ENCODE peak calls at places on chromosomes 3 and 15, in seven cellular contexts. W, C, L, I, U, E and H are unnamed samples.
A peak's percentile ranks its signal among the peaks of the same experiment; 100 is the strongest.

GRCh38 chr3:88180398-88180999 is 30.7 kb downstream of the C3orf38 start:
- DNase-seq in W (no peak), C (no peak), L (peak; percentile 33), I (peak; percentile 53), U (no peak), E (no peak), H (no peak)

GRCh38 chr3:29937185-29937584 is 656.3 kb downstream of the RBMS3 start:
- DNase-seq in W (no peak), C (no peak), L (no peak), I (peak; percentile 23), U (no peak), E (no peak), H (no peak)

GRCh38 chr3:177144922-177145321 is 52.4 kb downstream of the TBL1XR1 start:
- DNase-seq in W (no peak), C (no peak), L (no peak), I (no peak), U (no peak), E (no peak), H (no peak)

GRCh38 chr3:142987080-142987700 is 14.2 kb upstream of the U2SURP start:
- DNase-seq in W (no peak), C (no peak), L (no peak), I (peak; percentile 62), U (no peak), E (no peak), H (no peak)

GRCh38 chr3:184154909-184155643 is at the start of gene DVL3:
- DNase-seq in W (peak; percentile 96), C (peak; percentile 38), L (no peak), I (peak; percentile 64), U (peak; percentile 57), E (peak; percentile 82), H (peak; percentile 84)

GRCh38 chr3:52211268-52211891 is 13.4 kb downstream of the ALAS1 start:
- DNase-seq in W (no peak), C (no peak), L (no peak), I (no peak), U (no peak), E (no peak), H (no peak)

GRCh38 chr3:169628567-169628966 is 34.9 kb downstream of the MECOM start:
- DNase-seq in W (no peak), C (no peak), L (no peak), I (no peak), U (no peak), E (no peak), H (no peak)

GRCh38 chr3:138329984-138330293 is 288 bp upstream of the NME9 start:
- DNase-seq in W (no peak), C (no peak), L (no peak), I (no peak), U (no peak), E (no peak), H (no peak)

GRCh38 chr15:60162911-60163310 is 158.8 kb downstream of the FOXB1 start:
- DNase-seq in W (no peak), C (no peak), L (no peak), I (no peak), U (no peak), E (no peak), H (peak; percentile 45)

GRCh38 chr15:59976480-59976879 is 27.6 kb upstream of the FOXB1 start:
- DNase-seq in W (no peak), C (peak; percentile 13), L (no peak), I (no peak), U (no peak), E (no peak), H (no peak)

GRCh38 chr3:14434105-14434504 is 31.7 kb downstream of the SLC6A6 start:
- DNase-seq in W (no peak), C (peak; percentile 20), L (no peak), I (peak; percentile 54), U (no peak), E (no peak), H (no peak)

GRCh38 chr3:136838641-136839555 is 20.0 kb downstream of the SLC35G2 start:
- DNase-seq in W (no peak), C (no peak), L (no peak), I (peak; percentile 74), U (no peak), E (no peak), H (no peak)

GRCh38 chr15:70252936-70253280 is 155.2 kb upstream of the TLE3 start:
- DNase-seq in W (peak; percentile 38), C (no peak), L (no peak), I (no peak), U (no peak), E (no peak), H (no peak)

GRCh38 chr3:126181398-126181725 is 976 bp upstream of the ALDH1L1 start:
- DNase-seq in W (no peak), C (no peak), L (no peak), I (no peak), U (no peak), E (no peak), H (no peak)
- H3K4me3 ChIP-seq in W (peak overlapping the region; percentile 53), C (no peak overlapping the region), L (no peak overlapping the region), I (no peak overlapping the region), U (no peak overlapping the region), E (peak overlapping the region; percentile 71), H (peak overlapping the region; percentile 79)

DNA sequence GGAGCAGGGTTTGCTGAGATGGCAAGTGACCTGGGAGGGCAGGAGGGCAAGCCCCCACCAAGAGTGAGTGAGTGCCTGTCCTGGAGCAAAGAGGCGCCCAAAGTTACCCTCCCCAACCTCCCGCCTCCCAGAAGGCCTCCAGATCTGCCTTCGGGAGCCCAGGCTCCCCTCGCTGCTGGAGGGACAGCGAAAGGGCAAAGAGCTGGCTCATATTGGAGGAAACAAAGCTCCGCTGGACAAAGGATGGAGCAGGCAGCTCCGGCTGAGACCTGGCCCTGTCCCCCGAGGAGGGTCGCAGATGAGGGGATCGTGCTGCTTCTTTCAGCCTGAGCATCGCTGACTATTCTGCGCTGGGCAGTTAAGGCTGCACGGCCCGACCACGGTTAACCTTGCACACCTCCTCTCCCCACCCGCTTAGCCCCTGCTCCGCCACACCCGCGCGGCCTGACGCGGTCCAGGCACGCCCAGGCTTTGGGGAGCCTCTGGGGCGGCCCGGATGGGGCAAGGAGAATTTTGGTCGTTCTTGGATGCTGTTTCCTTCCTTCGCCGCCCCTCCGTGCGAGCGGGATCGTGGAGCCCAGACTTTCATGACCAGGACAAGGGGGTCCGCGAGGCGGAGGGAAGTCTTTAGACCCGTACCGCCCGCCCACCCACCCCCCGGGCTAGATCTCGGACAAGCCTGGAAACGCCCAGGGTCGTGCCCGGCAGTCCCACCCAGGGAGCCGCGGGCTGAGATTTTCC is 651 bp downstream of the PLCD1 start:
- DNase-seq in W (peak; percentile 83), C (no peak), L (no peak), I (no peak), U (no peak), E (no peak), H (peak; percentile 76)
- H3K4me3 ChIP-seq in W (peak overlapping the region; percentile 69), C (no peak overlapping the region), L (peak overlapping the region; percentile 42), I (peak overlapping the region; percentile 55), U (peak overlapping the region; percentile 52), E (peak overlapping the region; percentile 83), H (peak overlapping the region; percentile 82)

GRCh38 chr3:31918179-31919165 is 62.6 kb downstream of the OSBPL10 start:
- DNase-seq in W (no peak), C (no peak), L (no peak), I (peak; percentile 25), U (no peak), E (no peak), H (no peak)
- H3K4me3 ChIP-seq in W (no peak overlapping the region), C (no peak overlapping the region), L (no peak overlapping the region), I (no peak overlapping the region), U (no peak overlapping the region), E (peak overlapping the region; percentile 28), H (peak overlapping the region; percentile 44)

DNA sequence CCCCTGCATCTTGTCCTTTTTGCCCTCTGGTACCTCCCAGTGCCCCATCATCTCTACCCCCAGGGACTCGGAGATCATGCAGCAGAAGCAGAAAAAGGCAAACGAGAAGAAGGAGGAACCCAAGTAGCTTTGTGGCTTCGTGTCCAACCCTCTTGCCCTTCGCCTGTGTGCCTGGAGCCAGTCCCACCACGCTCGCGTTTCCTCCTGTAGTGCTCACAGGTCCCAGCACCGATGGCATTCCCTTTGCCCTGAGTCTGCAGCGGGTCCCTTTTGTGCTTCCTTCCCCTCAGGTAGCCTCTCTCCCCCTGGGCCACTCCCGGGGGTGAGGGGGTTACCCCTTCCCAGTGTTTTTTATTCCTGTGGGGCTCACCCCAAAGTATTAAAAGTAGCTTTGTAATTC is 1.5 kb downstream of the SERF2 start:
- DNase-seq in W (no peak), C (no peak), L (no peak), I (no peak), U (no peak), E (no peak), H (no peak)
- H3K4me3 ChIP-seq in W (no peak overlapping the region), C (peak overlapping the region; percentile 97), L (peak overlapping the region; percentile 83), I (peak overlapping the region; percentile 81), U (peak overlapping the region; percentile 89), E (peak overlapping the region; percentile 94), H (peak overlapping the region; percentile 96)

DNA sequence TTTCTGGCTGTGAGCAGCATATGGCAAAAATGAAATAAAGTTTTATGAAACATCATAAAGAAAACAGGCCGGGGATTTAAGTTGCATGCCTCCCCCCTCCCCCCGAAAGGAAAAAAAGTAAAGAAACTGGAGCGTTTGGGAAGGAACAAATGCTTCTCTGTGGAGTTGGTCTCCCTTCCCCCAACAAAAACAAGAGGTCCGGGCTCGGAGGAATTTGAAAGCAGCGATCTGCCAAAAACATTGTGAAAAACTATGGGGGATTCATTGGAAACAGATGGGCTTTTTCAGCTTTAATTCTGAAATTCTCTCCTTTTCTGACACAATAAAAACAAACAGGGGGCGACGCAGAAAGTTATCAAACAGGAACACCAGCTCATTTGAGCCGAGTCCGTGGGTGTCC is 17.0 kb downstream of the RGMA start:
- DNase-seq in W (peak; percentile 77), C (no peak), L (no peak), I (peak; percentile 68), U (no peak), E (no peak), H (no peak)
- H3K4me3 ChIP-seq in W (peak overlapping the region; percentile 82), C (no peak overlapping the region), L (peak overlapping the region; percentile 68), I (peak overlapping the region; percentile 65), U (peak overlapping the region; percentile 49), E (peak overlapping the region; percentile 75), H (peak overlapping the region; percentile 98)

GRCh38 chr3:98540346-98540745 is 8.6 kb downstream of the GPR15 start:
- DNase-seq in W (no peak), C (no peak), L (no peak), I (no peak), U (no peak), E (no peak), H (no peak)
- H3K4me3 ChIP-seq in W (no peak overlapping the region), C (no peak overlapping the region), L (no peak overlapping the region), I (no peak overlapping the region), U (no peak overlapping the region), E (no peak overlapping the region), H (no peak overlapping the region)